ENCODE peak calls at places on chromosomes 16 and 17, in five cellular contexts. C, M, J, H and T are unnamed samples. For H3K36me3 and H3K4me1, the result is how much of the 10 kb centered on the place peaks cover.

GRCh38 chr17:2235792-2236365 is 67.7 kb downstream of the SMG6 start:
- DNase-seq in C (no peak), M (no peak), J (no peak), H (no peak), T (no peak)

GRCh38 chr17:55273579-55274370 is 9.0 kb downstream of the HLF start:
- DNase-seq in C (no peak), M (no peak), J (no peak), H (no peak), T (no peak)

GRCh38 chr17:7883781-7884386 is 4.7 kb upstream of the CHD3 start:
- DNase-seq in C (peak), M (no peak), J (no peak), H (no peak), T (peak)

GRCh38 chr17:12395733-12396354 is 269.8 kb upstream of the MYOCD start:
- DNase-seq in C (no peak), M (peak), J (no peak), H (peak), T (peak)

GRCh38 chr16:17277981-17278381 is 192.8 kb downstream of the XYLT1 start:
- DNase-seq in C (peak), M (no peak), J (no peak), H (no peak), T (no peak)

GRCh38 chr16:54519161-54519685 is 232.6 kb upstream of the IRX3 start:
- DNase-seq in C (no peak), M (no peak), J (no peak), H (no peak), T (peak)

GRCh38 chr16:75025766-75026165 is 26.9 kb downstream of the ZNRF1 start:
- DNase-seq in C (peak), M (no peak), J (no peak), H (no peak), T (peak)

GRCh38 chr16:69812213-69813014 is 50.3 kb downstream of the WWP2 start:
- DNase-seq in C (no peak), M (no peak), J (no peak), H (no peak), T (no peak)

GRCh38 chr16:69906838-69907301 is 44.3 kb upstream of the CLEC18A start:
- DNase-seq in C (peak), M (no peak), J (no peak), H (no peak), T (peak)

GRCh38 chr17:35315971-35316370 is 57.5 kb downstream of the SLFN11 start:
- DNase-seq in C (no peak), M (no peak), J (no peak), H (no peak), T (no peak)

GRCh38 chr17:31295489-31295871 is 1.6 kb downstream of the OMG start:
- DNase-seq in C (no peak), M (no peak), J (no peak), H (no peak), T (no peak)

GRCh38 chr16:81201267-81201666 is 37.2 kb upstream of the BCO1 start:
- DNase-seq in C (peak), M (no peak), J (no peak), H (no peak), T (no peak)

GRCh38 chr16:680967-681745 is 946 bp downstream of the STUB1 start:
- DNase-seq in C (peak), M (no peak), J (no peak), H (peak), T (peak)

GRCh38 chr16:11884035-11884434 is 31.7 kb downstream of the GSPT1 start:
- DNase-seq in C (no peak), M (no peak), J (no peak), H (no peak), T (no peak)

GRCh38 chr16:2121853-2122252 is 13.8 kb downstream of the PKD1 start:
- DNase-seq in C (no peak), M (no peak), J (no peak), H (no peak), T (no peak)

GRCh38 chr17:10059684-10060211 is 138.7 kb downstream of the GAS7 start:
- DNase-seq in C (peak), M (no peak), J (no peak), H (no peak), T (peak)

GRCh38 chr17:33964344-33964979 is 290.6 kb upstream of the CCL2 start:
- DNase-seq in C (no peak), M (no peak), J (no peak), H (no peak), T (no peak)

GRCh38 chr16:81567987-81568748 is 123.6 kb downstream of the CMIP start:
- DNase-seq in C (peak), M (no peak), J (no peak), H (no peak), T (peak)

GRCh38 chr17:63423251-63423950 is 22.7 kb downstream of the CYB561 start:
- DNase-seq in C (no peak), M (no peak), J (no peak), H (no peak), T (no peak)

GRCh38 chr17:8955021-8955420 is 10.5 kb downstream of the PIK3R5 start:
- DNase-seq in C (no peak), M (no peak), J (no peak), H (no peak), T (no peak)
- H3K14ac ChIP-seq in C (no peak), M (no peak), J (no peak), H (no peak), T (no peak)

GRCh38 chr17:48860034-48860433 is 29.2 kb downstream of the CALCOCO2 start:
- DNase-seq in C (no peak), M (no peak), J (no peak), H (no peak), T (no peak)

GRCh38 chr17:48852251-48852650 is 21.4 kb downstream of the CALCOCO2 start:
- DNase-seq in C (no peak), M (no peak), J (no peak), H (no peak), T (no peak)

GRCh38 chr17:48850792-48851325 is 20.0 kb downstream of the CALCOCO2 start:
- DNase-seq in C (no peak), M (no peak), J (no peak), H (no peak), T (no peak)

GRCh38 chr17:48856122-48856821 is 25.4 kb downstream of the CALCOCO2 start:
- DNase-seq in C (no peak), M (no peak), J (no peak), H (no peak), T (no peak)

GRCh38 chr17:48854774-48855476 is 24.1 kb downstream of the CALCOCO2 start:
- DNase-seq in C (no peak), M (no peak), J (no peak), H (no peak), T (no peak)
- H3K36me3 ChIP-seq in C (under half), M (under half), J (under half), H (under half), T (under half)

GRCh38 chr16:61611847-61612491 is 424.3 kb downstream of the CDH8 start:
- DNase-seq in C (no peak), M (no peak), J (no peak), H (no peak), T (no peak)
- H3K4me1 ChIP-seq in C (under half), M (under half), J (under half), H (under half), T (under half)

GRCh38 chr17:3590231-3590630 is 19.0 kb downstream of the TRPV1 start:
- DNase-seq in C (no peak), M (no peak), J (no peak), H (no peak), T (no peak)
- H3K14ac ChIP-seq in C (no peak), M (no peak), J (no peak), H (no peak), T (no peak)